ENCODE peak calls at places on chromosomes 4 and X, in four cellular contexts. M, Q, R and V are unnamed samples.

GRCh38 chr4:185127021-185127925 is 15.8 kb upstream of the SLC25A4 start:
- DNase-seq in Q (peak; percentile 42), M (no peak), R (peak; percentile 28), V (no peak)

GRCh38 chrX:104428231-104428630 is 137.8 kb upstream of the IL1RAPL2 start:
- DNase-seq in M (no peak), Q (no peak), R (no peak), V (no peak)

GRCh38 chr4:16226816-16227461 is 668 bp upstream of the TAPT1 start:
- DNase-seq in M (peak; percentile 7), Q (peak; percentile 70), R (peak; percentile 69), V (peak; percentile 12)

GRCh38 chrX:18677140-18677834 is 5.4 kb upstream of the RS1 start:
- DNase-seq in Q (no peak), R (no peak), M (no peak), V (no peak)

GRCh38 chrX:68304602-68305001 is 128.7 kb downstream of the OPHN1 start:
- DNase-seq in M (no peak), Q (no peak), R (no peak), V (no peak)

GRCh38 chrX:131572372-131573014 is 28.6 kb downstream of the OR13H1 start:
- DNase-seq in Q (no peak), M (no peak), R (peak; percentile 12), V (no peak)

GRCh38 chrX:40434443-40434842 is 146.3 kb upstream of the ATP6AP2 start:
- DNase-seq in Q (no peak), R (no peak), M (no peak), V (no peak)

GRCh38 chr4:183602444-183603102 is 56.4 kb downstream of the RWDD4 start:
- DNase-seq in M (no peak), Q (peak; percentile 64), R (no peak), V (no peak)

GRCh38 chr4:73197220-73197619 is 61.4 kb downstream of the ANKRD17 start:
- DNase-seq in Q (peak; percentile 62), R (no peak), M (no peak), V (no peak)

GRCh38 chrX:143486105-143486504 is 31.2 kb downstream of the SPANXN3 start:
- DNase-seq in M (no peak), Q (no peak), R (no peak), V (no peak)

GRCh38 chrX:1212532-1212931 is at the start of gene CRLF2:
- DNase-seq in M (no peak), R (no peak), Q (peak; percentile 25), V (no peak)

GRCh38 chrX:28997716-28998115 is 410.5 kb downstream of the IL1RAPL1 start:
- DNase-seq in R (no peak), M (no peak), Q (no peak), V (no peak)

GRCh38 chr4:11313157-11313943 is 115.3 kb downstream of the HS3ST1 start:
- DNase-seq in R (no peak), Q (no peak), M (no peak), V (no peak)

GRCh38 chrX:133523094-133523493 is 107.8 kb upstream of the GPC4 start:
- DNase-seq in Q (no peak), R (no peak), M (no peak), V (no peak)

GRCh38 chrX:16516473-16516872 is 133.5 kb upstream of the S100G start:
- DNase-seq in R (no peak), Q (peak; percentile 4), M (no peak), V (no peak)

GRCh38 chrX:153643431-153644351 is 3.3 kb upstream of the DUSP9 start:
- DNase-seq in Q (peak; percentile 62), M (no peak), R (no peak), V (no peak)

GRCh38 chrX:155068165-155068564 is 2.8 kb downstream of the CMC4 start:
- DNase-seq in Q (peak; percentile 49), R (no peak), M (peak; percentile 42), V (no peak)

GRCh38 chr4:6198768-6199343 is 1.5 kb downstream of the JAKMIP1 start:
- DNase-seq in Q (no peak), M (no peak), R (no peak), V (no peak)

GRCh38 chr4:36587909-36588472 is 306.6 kb downstream of the DTHD1 start:
- DNase-seq in R (no peak), M (no peak), Q (no peak), V (no peak)

GRCh38 chr4:71231073-71231752 is 107.6 kb upstream of the SLC4A4 start:
- DNase-seq in R (peak; percentile 33), M (peak; percentile 33), Q (peak; percentile 73), V (no peak)

GRCh38 chrX:150143721-150144440 is 205.6 kb upstream of the EOLA2 start:
- DNase-seq in M (no peak), R (no peak), Q (no peak), V (no peak)

GRCh38 chr4:139655116-139655515 is 10.5 kb upstream of the MGST2 start:
- DNase-seq in M (peak; percentile 31), R (peak; percentile 54), Q (peak; percentile 63), V (no peak)

GRCh38 chrX:151745651-151746050 is 11.1 kb downstream of the CNGA2 start:
- DNase-seq in Q (no peak), R (no peak), M (no peak), V (no peak)

GRCh38 chr4:141587897-141588296 is 48.5 kb upstream of the IL15 start:
- DNase-seq in Q (no peak), M (no peak), R (no peak), V (no peak)

GRCh38 chrX:116232833-116233232 is 62.3 kb downstream of the AGTR2 start:
- DNase-seq in M (peak; percentile 37), R (peak; percentile 5), Q (no peak), V (no peak)

GRCh38 chr4:140249351-140249750 is 95.4 kb upstream of the MAML3 start:
- DNase-seq in M (no peak), Q (peak; percentile 72), R (no peak), V (no peak)

GRCh38 chr4:152856960-152857359 is 77.2 kb downstream of the ARFIP1 start:
- DNase-seq in R (no peak), Q (no peak), M (no peak), V (no peak)

GRCh38 chr4:7932333-7932732 is 7.3 kb downstream of the AFAP1 start:
- DNase-seq in M (no peak), Q (no peak), R (no peak), V (no peak)

GRCh38 chr4:155809835-155810234 is 51.0 kb downstream of the GUCY1B1 start:
- DNase-seq in Q (peak; percentile 93), R (peak; percentile 85), M (peak; percentile 67), V (no peak)

GRCh38 chrX:1466971-1467561 is 14.4 kb upstream of the ASMTL start:
- DNase-seq in M (no peak), R (no peak), Q (no peak), V (no peak)

GRCh38 chr4:138576684-138577083 is 334.5 kb upstream of the SLC7A11 start:
- DNase-seq in Q (no peak), R (peak; percentile 26), M (peak; percentile 41), V (no peak)

GRCh38 chrX:68659385-68659784 is 11.9 kb downstream of the STARD8 start:
- DNase-seq in M (no peak), Q (no peak), R (no peak), V (no peak)

GRCh38 chrX:84199688-84200087 is 11.7 kb upstream of the RPS6KA6 start:
- DNase-seq in R (no peak), Q (no peak), M (no peak), V (no peak)

GRCh38 chr4:94803181-94803580 is 45.4 kb downstream of the BMPR1B start:
- DNase-seq in Q (peak; percentile 7), M (peak; percentile 6), R (no peak), V (no peak)

GRCh38 chr4:129532573-129532972 is 436.6 kb downstream of the C4orf33 start:
- DNase-seq in Q (no peak), M (no peak), R (no peak), V (no peak)

GRCh38 chrX:150063673-150064072 is 125.4 kb upstream of the EOLA2 start:
- DNase-seq in R (no peak), Q (no peak), M (no peak), V (no peak)

GRCh38 chr4:61938250-61938846 is 738.2 kb downstream of the ADGRL3 start:
- DNase-seq in Q (no peak), R (no peak), M (no peak), V (no peak)

GRCh38 chr4:7301126-7301785 is 108.9 kb downstream of the SORCS2 start:
- DNase-seq in M (no peak), R (no peak), Q (no peak), V (no peak)

GRCh38 chr4:113635739-113636437 is 125.7 kb downstream of the CAMK2D start:
- DNase-seq in M (peak; percentile 70), Q (peak; percentile 40), R (no peak), V (no peak)

GRCh38 chr4:71377561-71377960 is 38.7 kb downstream of the SLC4A4 start:
- DNase-seq in M (peak; percentile 89), Q (peak; percentile 53), R (no peak), V (no peak)